ENCODE peak calls at places on chromosome 13, in six cellular contexts. O is left ventricle myocardium inferior, T is choroid plexus epithelial cell, W is NCI-H1417, K is COR-L47, I is pancreas. N is an unnamed sample.

GRCh38 chr13:83577183-83577582 is 305.1 kb downstream of the SLITRK1 start:
- DNase-seq in O (no peak), T (no peak), W (no peak), K (no peak), I (no peak), N (no peak)

GRCh38 chr13:20354722-20355121 is 122.6 kb upstream of the GJB6 start:
- DNase-seq in O (no peak), T (no peak), W (no peak), K (no peak), I (no peak), N (peak)

GRCh38 chr13:51861728-51862300 is at the start of gene CCDC70:
- DNase-seq in O (no peak), T (peak), W (no peak), K (no peak), I (no peak), N (no peak)

GRCh38 chr13:52652170-52652979 is at the start of gene SUGT1:
- DNase-seq in O (peak), T (peak), W (peak), K (peak), I (peak), N (peak)

GRCh38 chr13:113369881-113370280 is 6.0 kb upstream of the GRTP1 start:
- DNase-seq in O (no peak), T (no peak), W (no peak), K (no peak), I (no peak), N (no peak)

GRCh38 chr13:90630716-90631115 is 716.8 kb upstream of the MIR17HG start:
- DNase-seq in O (no peak), T (no peak), W (no peak), K (no peak), I (no peak), N (no peak)

GRCh38 chr13:111639994-111640393 is 319.6 kb downstream of the TEX29 start:
- DNase-seq in O (no peak), T (no peak), W (peak), K (no peak), I (no peak), N (no peak)

GRCh38 chr13:110985570-110985969 is 70.7 kb upstream of the ANKRD10 start:
- DNase-seq in O (no peak), T (peak), W (no peak), K (no peak), I (no peak), N (no peak)

GRCh38 chr13:34321986-34322385 is 504.0 kb downstream of the RFC3 start:
- DNase-seq in O (no peak), T (no peak), W (no peak), K (no peak), I (no peak), N (no peak)

GRCh38 chr13:104984296-104984818 is 1551.1 kb downstream of the EFNB2 start:
- DNase-seq in O (peak), T (peak), W (peak), K (no peak), I (peak), N (no peak)

GRCh38 chr13:36453518-36453917 is 21.2 kb downstream of the CCNA1 start:
- DNase-seq in O (no peak), T (peak), W (peak), K (no peak), I (no peak), N (no peak)

GRCh38 chr13:93755341-93755740 is 528.7 kb downstream of the GPC6 start:
- DNase-seq in O (no peak), T (no peak), W (no peak), K (no peak), I (no peak), N (no peak)

GRCh38 chr13:110712081-110712848 is 1.2 kb upstream of the ING1 start:
- DNase-seq in O (peak), T (peak), W (peak), K (peak), I (peak), N (no peak)

GRCh38 chr13:95800455-95800854 is 123.5 kb downstream of the DNAJC3 start:
- DNase-seq in O (no peak), T (no peak), W (no peak), K (no peak), I (no peak), N (no peak)

GRCh38 chr13:91459485-91459884 is 61.1 kb downstream of the GPC5 start:
- DNase-seq in O (no peak), T (no peak), W (no peak), K (no peak), I (no peak), N (no peak)

GRCh38 chr13:107864543-107865460 is 350.5 kb downstream of the LIG4 start:
- DNase-seq in O (no peak), T (peak), W (peak), K (peak), I (no peak), N (no peak)

GRCh38 chr13:27182844-27183497 is 11.4 kb upstream of the USP12 start:
- DNase-seq in O (peak), T (peak), W (no peak), K (no peak), I (peak), N (no peak)

GRCh38 chr13:50376895-50377575 is 361.8 kb downstream of the KCNRG start:
- DNase-seq in O (no peak), T (no peak), W (no peak), K (peak), I (no peak), N (no peak)

N was measured in epithelial cell of prostate.